ENCODE peak calls at places on chromosomes 3 and 15, in eight cellular contexts. A is HS-27A; P is NCI-H1105 treated with DMSO at 0.1 percent for 48 hours; D is HFFc6; Z is endothelial cell; G is non-pigmented ciliary epithelial cell; C is foreskin melanocyte; E is stimulated activated CD4-positive, alpha-beta T cell treated with anti-CD3 and anti-CD28 coated beads, Interleukin-15, amount 100 ng/mL, for 1 hour. B is an unnamed sample.

GRCh38 chr3:69328103-69328755 is 57.7 kb downstream of the FRMD4B start:
- DNase-seq in A (no peak), P (no peak), D (no peak), Z (no peak), G (no peak), C (no peak), E (no peak), B (no peak)

GRCh38 chr15:72796515-72797337 is 13.2 kb upstream of the ADPGK start:
- DNase-seq in A (peak), P (peak), D (no peak), Z (peak), G (no peak), C (peak), E (no peak), B (peak)

GRCh38 chr15:39128746-39129145 is 452.1 kb upstream of the THBS1 start:
- DNase-seq in A (no peak), P (no peak), D (no peak), Z (no peak), G (no peak), C (no peak), E (no peak), B (no peak)

GRCh38 chr3:50237133-50237651 is 1.2 kb downstream of the GNAI2 start:
- DNase-seq in A (no peak), P (no peak), D (no peak), Z (no peak), G (no peak), C (no peak), E (no peak), B (peak)

GRCh38 chr3:48425281-48425812 is 4.5 kb downstream of the PLXNB1 start:
- DNase-seq in A (no peak), P (no peak), D (no peak), Z (no peak), G (no peak), C (no peak), E (no peak), B (no peak)

GRCh38 chr3:12638105-12638504 is 25.8 kb downstream of the RAF1 start:
- DNase-seq in A (no peak), P (no peak), D (no peak), Z (no peak), G (no peak), C (no peak), E (no peak), B (no peak)

GRCh38 chr15:67101981-67102929 is 36.9 kb downstream of the SMAD3 start:
- DNase-seq in A (peak), P (no peak), D (peak), Z (no peak), G (no peak), C (no peak), E (no peak), B (no peak)

GRCh38 chr3:83523470-83524073 is 1435.2 kb upstream of the CADM2 start:
- DNase-seq in A (peak), P (peak), D (no peak), Z (peak), G (peak), C (peak), E (no peak), B (no peak)